ENCODE peak calls at places on chromosomes 5 and 9, in nine cellular contexts. L is activated effector memory CD4-positive, alpha-beta T cell treated with Interleukin-2 at 50 U/mL for 16 hours; Y is cardiac fibroblast; O is ELF-1; I is RWPE1; B is fibroblast of the conjunctiva; F is amniotic stem cell; E is anterior cingulate cortex; D is upper lobe of right lung. G is an unnamed sample.

GRCh38 chr9:15965246-15965745 is 412.5 kb downstream of the CCDC171 start:
- DNase-seq in L (no peak), Y (no peak), O (no peak), I (no peak), B (no peak), F (no peak), E (no peak), D (no peak), G (no peak)

GRCh38 chr9:27248702-27249101 is 48.2 kb downstream of the EQTN start:
- DNase-seq in L (no peak), Y (no peak), O (no peak), I (no peak), B (no peak), F (no peak), E (no peak), D (no peak), G (no peak)

GRCh38 chr5:6255956-6256355 is 122.4 kb downstream of the MED10 start:
- DNase-seq in L (no peak), Y (no peak), O (no peak), I (no peak), B (no peak), F (no peak), E (no peak), D (no peak), G (no peak)

GRCh38 chr5:35838370-35839042 is 18.2 kb upstream of the IL7R start:
- DNase-seq in L (no peak), Y (no peak), O (no peak), I (no peak), B (no peak), F (no peak), E (no peak), D (no peak), G (no peak)

GRCh38 chr5:170430871-170431437 is 41.8 kb upstream of the KCNMB1 start:
- DNase-seq in L (no peak), Y (no peak), O (peak; percentile 38), I (no peak), B (no peak), F (no peak), E (no peak), D (no peak), G (no peak)

GRCh38 chr5:83927140-83927733 is 206.6 kb upstream of the HAPLN1 start:
- DNase-seq in L (no peak), Y (peak; percentile 80), O (peak; percentile 92), I (peak; percentile 57), B (peak; percentile 24), F (peak; percentile 16), E (peak; percentile 15), D (peak; percentile 65), G (peak; percentile 49)

GRCh38 chr5:36696059-36696673 is 89.8 kb downstream of the SLC1A3 start:
- DNase-seq in L (no peak), Y (peak; percentile 75), O (peak; percentile 65), I (peak; percentile 76), B (peak; percentile 44), F (peak; percentile 1), E (peak; percentile 17), D (peak; percentile 62), G (peak; percentile 46)

GRCh38 chr9:33170464-33171156 is 3.5 kb upstream of the B4GALT1 start:
- DNase-seq in L (no peak), Y (peak; percentile 40), O (peak; percentile 45), I (no peak), B (no peak), F (no peak), E (no peak), D (peak; percentile 77), G (no peak)

GRCh38 chr9:105206821-105207699 is 37.4 kb upstream of the SLC44A1 start:
- DNase-seq in L (no peak), Y (peak; percentile 57), O (no peak), I (no peak), B (peak; percentile 42), F (no peak), E (no peak), D (no peak), G (no peak)

GRCh38 chr9:126671983-126672382 is 58.3 kb downstream of the LMX1B start:
- DNase-seq in L (no peak), Y (no peak), O (no peak), I (no peak), B (no peak), F (no peak), E (no peak), D (no peak), G (no peak)

GRCh38 chr9:134987906-134988700 is 70.4 kb upstream of the FCN1 start:
- DNase-seq in L (no peak), Y (no peak), O (no peak), I (no peak), B (no peak), F (no peak), E (no peak), D (peak; percentile 58), G (no peak)